ENCODE peak calls at places on chromosomes 16 and 17, in six cellular contexts. W, N, T, D, H and C are unnamed samples.

GRCh38 chr17:81365148-81365600 is 30.1 kb upstream of the BAHCC1 start:
- DNase-seq in W (peak; percentile 47), N (no peak), T (no peak), D (peak; percentile 81), H (peak; percentile 88), C (no peak)

GRCh38 chr17:45702666-45703266 is 81.4 kb upstream of the CRHR1 start:
- DNase-seq in W (peak; percentile 9), N (no peak), T (no peak), D (peak; percentile 75), H (peak; percentile 44), C (no peak)

GRCh38 chr16:70395345-70395901 is 43.5 kb downstream of the ST3GAL2 start:
- DNase-seq in W (peak; percentile 26), N (peak; percentile 57), T (peak; percentile 43), D (peak; percentile 81), H (no peak), C (peak; percentile 33)

GRCh38 chr17:4154201-4154600 is 11.2 kb downstream of the CYB5D2 start:
- DNase-seq in W (no peak), N (no peak), T (no peak), D (no peak), H (peak; percentile 49), C (no peak)

GRCh38 chr16:12059216-12059769 is 82.8 kb downstream of the SNX29 start:
- DNase-seq in W (peak; percentile 24), N (no peak), T (no peak), D (peak; percentile 33), H (no peak), C (no peak)

GRCh38 chr17:38749222-38750043 is 1.3 kb upstream of the PCGF2 start:
- DNase-seq in W (peak; percentile 50), N (peak; percentile 42), T (no peak), D (peak; percentile 83), H (no peak), C (peak; percentile 95)

GRCh38 chr17:78257810-78258322 is 26.4 kb downstream of the TMEM235 start:
- DNase-seq in W (no peak), N (peak; percentile 10), T (peak; percentile 42), D (no peak), H (no peak), C (no peak)

GRCh38 chr17:45341389-45342158 is 24.8 kb upstream of the MAP3K14 start:
- DNase-seq in W (peak; percentile 88), N (no peak), T (no peak), D (peak; percentile 79), H (peak; percentile 78), C (peak; percentile 99)

GRCh38 chr16:46947900-46948547 is 25.4 kb downstream of the DNAJA2 start:
- DNase-seq in W (peak; percentile 47), N (peak; percentile 21), T (peak; percentile 38), D (peak; percentile 58), H (peak; percentile 33), C (no peak)

GRCh38 chr16:48099455-48099854 is 56.3 kb downstream of the ABCC12 start:
- DNase-seq in W (no peak), N (no peak), T (no peak), D (no peak), H (no peak), C (no peak)

GRCh38 chr17:51351890-51352289 is 91.5 kb downstream of the UTP18 start:
- DNase-seq in W (peak; percentile 52), N (no peak), T (no peak), D (no peak), H (no peak), C (peak; percentile 83)

GRCh38 chr17:74851612-74852236 is 8.0 kb downstream of the GRIN2C start:
- DNase-seq in W (no peak), N (no peak), T (no peak), D (no peak), H (no peak), C (no peak)

GRCh38 chr17:19409509-19409908 is 1.5 kb upstream of the RNF112 start:
- DNase-seq in W (peak; percentile 58), N (peak; percentile 63), T (no peak), D (no peak), H (peak; percentile 96), C (peak; percentile 56)

GRCh38 chr17:19411641-19412040 is 609 bp downstream of the RNF112 start:
- DNase-seq in W (no peak), N (no peak), T (no peak), D (no peak), H (no peak), C (no peak)

GRCh38 chr17:19410101-19410500 is 931 bp upstream of the RNF112 start:
- DNase-seq in W (no peak), N (no peak), T (no peak), D (no peak), H (no peak), C (no peak)

GRCh38 chr17:19412510-19412909 is 1.5 kb downstream of the RNF112 start:
- DNase-seq in W (no peak), N (no peak), T (no peak), D (no peak), H (no peak), C (no peak)

GRCh38 chr17:19410875-19411291 is at the start of gene RNF112:
- DNase-seq in W (peak; percentile 36), N (no peak), T (no peak), D (no peak), H (no peak), C (no peak)
- H3K4me3 ChIP-seq in W (peak within 1 kb of the TSS; percentile 50), N (no peak within 1 kb of the TSS), T (no peak within 1 kb of the TSS), D (no peak within 1 kb of the TSS), H (no peak within 1 kb of the TSS), C (no peak within 1 kb of the TSS)

GRCh38 chr17:2090804-2091534 is 36.1 kb downstream of the HIC1 start:
- DNase-seq in W (peak; percentile 96), N (peak; percentile 82), T (no peak), D (no peak), H (peak; percentile 71), C (peak; percentile 76)
- H3K4me3 ChIP-seq in W (peak overlapping the region; percentile 29), N (no peak overlapping the region), T (no peak overlapping the region), D (no peak overlapping the region), H (no peak overlapping the region), C (no peak overlapping the region)

DNA sequence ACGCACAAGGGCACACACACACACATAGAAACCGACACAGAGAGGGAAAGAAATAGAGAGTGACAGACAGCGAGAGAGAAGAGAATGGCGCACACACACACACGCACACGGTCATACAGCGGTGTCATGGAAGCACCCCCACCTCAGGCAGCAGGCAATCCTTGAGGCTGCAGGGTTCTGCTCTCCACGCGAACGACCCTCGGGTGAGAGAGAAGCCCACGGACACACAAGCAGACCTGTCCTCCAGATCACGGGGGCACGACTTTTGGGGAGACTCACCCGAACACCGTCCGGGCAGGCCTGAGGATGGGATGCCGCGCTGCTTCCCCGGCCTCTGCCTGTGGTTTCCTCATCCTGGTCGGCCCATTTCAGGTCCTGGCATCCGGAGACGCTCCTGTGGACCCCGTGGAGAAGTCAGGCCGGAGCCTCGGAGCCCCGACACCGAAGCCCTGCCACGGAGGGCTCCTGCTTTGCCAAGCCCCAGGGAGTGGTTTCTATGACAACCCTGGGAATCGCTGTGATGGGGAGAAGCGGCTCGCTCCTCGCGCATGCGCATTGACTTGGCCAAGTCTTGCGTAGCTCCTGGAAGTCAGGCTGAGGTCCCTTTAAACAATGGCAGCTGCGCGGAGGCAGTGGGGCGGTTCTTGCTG is 118.2 kb upstream of the KCNJ18 start:
- DNase-seq in W (peak; percentile 63), N (no peak), T (no peak), D (no peak), H (no peak), C (no peak)
- H3K4me3 ChIP-seq in W (peak overlapping the region; percentile 60), N (no peak overlapping the region), T (no peak overlapping the region), D (no peak overlapping the region), H (no peak overlapping the region), C (no peak overlapping the region)

DNA sequence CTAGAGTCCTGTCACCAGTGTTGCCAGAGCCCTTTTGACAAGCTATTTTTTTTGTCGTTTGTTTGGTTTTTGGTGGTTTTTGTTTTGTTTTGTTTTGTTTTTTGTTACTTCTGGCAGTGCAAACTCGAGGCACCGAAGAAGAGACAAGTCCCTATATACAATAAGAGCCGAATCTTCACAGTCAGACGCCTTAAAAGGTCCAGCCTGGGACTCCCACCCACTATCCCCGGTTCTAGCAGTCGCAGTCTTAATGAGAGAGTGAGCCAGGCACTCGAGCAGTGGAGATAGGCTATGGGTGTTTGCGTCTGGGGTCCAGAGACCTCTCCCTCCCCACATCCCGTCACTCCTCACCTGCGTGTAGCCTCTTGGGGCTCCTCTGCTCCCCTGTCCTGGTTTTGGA is 1.9 kb downstream of the OR1F1 start:
- DNase-seq in W (no peak), N (no peak), T (no peak), D (no peak), H (no peak), C (no peak)
- H3K4me3 ChIP-seq in W (no peak overlapping the region), N (no peak overlapping the region), T (no peak overlapping the region), D (peak overlapping the region; percentile 61), H (no peak overlapping the region), C (peak overlapping the region; percentile 64)